ENCODE peak calls at places on chromosomes 13 and 19, in four cellular contexts. One of them, this sample, is unnamed.

GRCh38 chr19:18290250-18291018 is 9.0 kb upstream of the JUND start:
- DNase-seq in OCI-LY7: no peak
- DNase-seq in cardiac muscle cell: no peak
- DNase-seq in PC-9: no peak
- DNase-seq in this sample: no peak

GRCh38 chr19:51020988-51021651 is 1.6 kb upstream of the KLK10 start:
- DNase-seq in OCI-LY7: peak; percentile 40
- DNase-seq in cardiac muscle cell: peak; percentile 58
- DNase-seq in PC-9: peak; percentile 70
- DNase-seq in this sample: no peak

GRCh38 chr13:42274386-42275097 is 2.6 kb downstream of the AKAP11 start:
- DNase-seq in OCI-LY7: peak; percentile 12
- DNase-seq in cardiac muscle cell: no peak
- DNase-seq in PC-9: no peak
- DNase-seq in this sample: no peak

GRCh38 chr13:95100525-95101121 is 200.6 kb downstream of the ABCC4 start:
- DNase-seq in OCI-LY7: no peak
- DNase-seq in cardiac muscle cell: no peak
- DNase-seq in PC-9: peak; percentile 69
- DNase-seq in this sample: no peak

GRCh38 chr13:44874886-44875630 is 114.2 kb downstream of the NUFIP1 start:
- DNase-seq in OCI-LY7: no peak
- DNase-seq in cardiac muscle cell: peak; percentile 11
- DNase-seq in PC-9: no peak
- DNase-seq in this sample: no peak

GRCh38 chr19:14826006-14826405 is 9.0 kb downstream of the OR7A5 start:
- DNase-seq in OCI-LY7: no peak
- DNase-seq in cardiac muscle cell: no peak
- DNase-seq in PC-9: peak; percentile 62
- DNase-seq in this sample: no peak

GRCh38 chr19:3983936-3984583 is 1.2 kb downstream of the EEF2 start:
- DNase-seq in OCI-LY7: peak; percentile 81
- DNase-seq in cardiac muscle cell: no peak
- DNase-seq in PC-9: peak; percentile 34
- DNase-seq in this sample: no peak

GRCh38 chr13:78102121-78102677 is 183.6 kb upstream of the EDNRB start:
- DNase-seq in OCI-LY7: no peak
- DNase-seq in cardiac muscle cell: no peak
- DNase-seq in PC-9: no peak
- DNase-seq in this sample: peak; percentile 91

GRCh38 chr13:99310382-99311031 is 3.3 kb upstream of the GPR183 start:
- DNase-seq in OCI-LY7: no peak
- DNase-seq in cardiac muscle cell: no peak
- DNase-seq in PC-9: no peak
- DNase-seq in this sample: no peak

GRCh38 chr19:3725121-3725520 is 16.9 kb downstream of the TJP3 start:
- DNase-seq in OCI-LY7: no peak
- DNase-seq in cardiac muscle cell: no peak
- DNase-seq in PC-9: no peak
- DNase-seq in this sample: no peak

GRCh38 chr19:51986309-51987291 is at the start of gene ZNF350:
- DNase-seq in OCI-LY7: peak; percentile 94
- DNase-seq in cardiac muscle cell: peak; percentile 94
- DNase-seq in PC-9: peak; percentile 91
- DNase-seq in this sample: peak; percentile 89

GRCh38 chr13:46087481-46087880 is 17.4 kb downstream of the CPB2 start:
- DNase-seq in OCI-LY7: no peak
- DNase-seq in cardiac muscle cell: no peak
- DNase-seq in PC-9: no peak
- DNase-seq in this sample: no peak

GRCh38 chr19:47487551-47488515 is 3.8 kb upstream of the KPTN start:
- DNase-seq in OCI-LY7: peak; percentile 65
- DNase-seq in cardiac muscle cell: no peak
- DNase-seq in PC-9: no peak
- DNase-seq in this sample: no peak

GRCh38 chr19:21134934-21135366 is 6.9 kb upstream of the ZNF431 start:
- DNase-seq in OCI-LY7: no peak
- DNase-seq in cardiac muscle cell: no peak
- DNase-seq in PC-9: no peak
- DNase-seq in this sample: no peak

GRCh38 chr19:48295458-48295857 is 25.6 kb downstream of the ZNF114 start:
- DNase-seq in OCI-LY7: no peak
- DNase-seq in cardiac muscle cell: no peak
- DNase-seq in PC-9: no peak
- DNase-seq in this sample: no peak

GRCh38 chr13:59363950-59364349 is 799.8 kb downstream of the DIAPH3 start:
- DNase-seq in OCI-LY7: no peak
- DNase-seq in cardiac muscle cell: no peak
- DNase-seq in PC-9: no peak
- DNase-seq in this sample: no peak

GRCh38 chr13:25406377-25406776 is 34.6 kb downstream of the ATP8A2 start:
- DNase-seq in OCI-LY7: peak; percentile 4
- DNase-seq in cardiac muscle cell: no peak
- DNase-seq in PC-9: no peak
- DNase-seq in this sample: no peak

GRCh38 chr13:24626449-24626848 is 53.8 kb upstream of the ATP12A start:
- DNase-seq in OCI-LY7: no peak
- DNase-seq in cardiac muscle cell: no peak
- DNase-seq in PC-9: no peak
- DNase-seq in this sample: no peak

GRCh38 chr13:47859129-47859528 is 141.9 kb downstream of the SUCLA2 start:
- DNase-seq in OCI-LY7: no peak
- DNase-seq in cardiac muscle cell: no peak
- DNase-seq in PC-9: no peak
- DNase-seq in this sample: no peak

GRCh38 chr13:110559429-110559943 is 2.0 kb downstream of the RAB20 start:
- DNase-seq in OCI-LY7: no peak
- DNase-seq in cardiac muscle cell: peak; percentile 30
- DNase-seq in PC-9: peak; percentile 84
- DNase-seq in this sample: no peak
- H3K4me3 ChIP-seq in OCI-LY7: no peak overlapping the region
- H3K4me3 ChIP-seq in cardiac muscle cell: no peak overlapping the region
- H3K4me3 ChIP-seq in PC-9: peak overlapping the region; percentile 91
- H3K4me3 ChIP-seq in this sample: peak overlapping the region; percentile 76

DNA sequence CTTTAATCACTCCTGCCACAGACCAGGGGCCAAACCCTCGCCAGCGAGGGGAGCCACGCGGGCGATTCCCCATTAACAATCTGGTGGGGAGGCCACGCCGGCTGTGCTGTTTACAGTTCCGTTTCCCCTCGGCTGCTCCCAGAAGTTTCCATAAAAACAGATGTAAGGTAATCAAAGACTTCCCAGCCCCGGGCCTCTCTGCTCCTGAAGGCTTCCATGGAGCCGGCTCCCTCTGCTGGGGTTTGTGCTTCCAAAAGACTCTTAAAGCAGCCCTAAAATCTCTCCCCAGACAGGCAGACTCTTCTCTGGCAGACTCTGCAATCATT is 36.3 kb upstream of the CCNE1 start:
- DNase-seq in OCI-LY7: no peak
- DNase-seq in cardiac muscle cell: no peak
- DNase-seq in PC-9: no peak
- DNase-seq in this sample: no peak
- TF ChIP-seq CTCF in OCI-LY7: no peak
- TF ChIP-seq CTCF in cardiac muscle cell: no peak
- TF ChIP-seq CTCF in PC-9: no peak
- TF ChIP-seq CTCF in this sample: no peak

GRCh38 chr19:39445258-39446071 is at the start of gene SUPT5H:
- DNase-seq in OCI-LY7: peak; percentile 100
- DNase-seq in cardiac muscle cell: peak; percentile 98
- DNase-seq in PC-9: peak; percentile 94
- DNase-seq in this sample: peak; percentile 97
- H3K4me1 ChIP-seq in OCI-LY7: peaks cover 56% of the 10 kb centered on the region
- H3K4me1 ChIP-seq in cardiac muscle cell: peaks cover 4% of the 10 kb centered on the region
- H3K4me1 ChIP-seq in PC-9: peaks cover 30% of the 10 kb centered on the region
- H3K4me1 ChIP-seq in this sample: peaks cover 51% of the 10 kb centered on the region

GRCh38 chr19:33132021-33132420 is at the start of gene WDR88:
- DNase-seq in OCI-LY7: no peak
- DNase-seq in cardiac muscle cell: no peak
- DNase-seq in PC-9: no peak
- DNase-seq in this sample: no peak
- H3K4me3 ChIP-seq in OCI-LY7: no peak within 1 kb of the TSS
- H3K4me3 ChIP-seq in cardiac muscle cell: no peak within 1 kb of the TSS
- H3K4me3 ChIP-seq in PC-9: no peak within 1 kb of the TSS
- H3K4me3 ChIP-seq in this sample: no peak within 1 kb of the TSS

DNA sequence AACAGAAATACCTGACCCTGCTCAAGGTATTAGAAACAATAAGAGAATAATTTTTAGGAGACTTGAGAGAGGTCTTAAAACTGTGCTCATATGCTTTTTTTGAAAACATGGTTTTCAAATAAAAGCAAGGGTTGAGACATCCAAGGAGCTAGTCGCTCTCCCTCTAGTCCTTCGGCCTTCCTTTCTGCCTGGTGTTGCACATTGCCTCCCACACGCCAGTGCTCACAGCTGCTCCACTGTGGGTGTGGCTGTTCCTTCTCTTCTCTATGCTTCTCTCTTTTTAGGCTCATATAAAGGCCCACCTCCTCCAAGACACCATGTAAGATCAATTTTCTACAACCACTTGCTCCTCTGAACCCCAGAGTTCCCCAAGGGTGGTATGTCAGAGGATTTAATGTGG is 352.6 kb downstream of the ENOX1 start:
- DNase-seq in OCI-LY7: no peak
- DNase-seq in cardiac muscle cell: no peak
- DNase-seq in PC-9: no peak
- DNase-seq in this sample: no peak
- TF ChIP-seq CTCF in OCI-LY7: no peak
- TF ChIP-seq CTCF in cardiac muscle cell: no peak
- TF ChIP-seq CTCF in PC-9: no peak
- TF ChIP-seq CTCF in this sample: no peak

GRCh38 chr13:34038326-34039068 is 220.5 kb downstream of the RFC3 start:
- DNase-seq in OCI-LY7: peak; percentile 62
- DNase-seq in cardiac muscle cell: no peak
- DNase-seq in PC-9: no peak
- DNase-seq in this sample: no peak

GRCh38 chr13:34037636-34038325 is 219.8 kb downstream of the RFC3 start:
- DNase-seq in OCI-LY7: peak; percentile 47
- DNase-seq in cardiac muscle cell: no peak
- DNase-seq in PC-9: no peak
- DNase-seq in this sample: no peak

GRCh38 chr13:34034411-34034810 is 216.5 kb downstream of the RFC3 start:
- DNase-seq in OCI-LY7: no peak
- DNase-seq in cardiac muscle cell: no peak
- DNase-seq in PC-9: no peak
- DNase-seq in this sample: no peak

GRCh38 chr13:34035178-34035577 is 217.2 kb downstream of the RFC3 start:
- DNase-seq in OCI-LY7: no peak
- DNase-seq in cardiac muscle cell: no peak
- DNase-seq in PC-9: no peak
- DNase-seq in this sample: no peak

GRCh38 chr13:34035676-34036325 is 217.9 kb downstream of the RFC3 start:
- DNase-seq in OCI-LY7: no peak
- DNase-seq in cardiac muscle cell: no peak
- DNase-seq in PC-9: peak; percentile 41
- DNase-seq in this sample: no peak
- H3K4me1 ChIP-seq in OCI-LY7: peaks cover 28% of the 10 kb centered on the region
- H3K4me1 ChIP-seq in cardiac muscle cell: no peaks in the 10 kb centered on the region
- H3K4me1 ChIP-seq in PC-9: peaks cover 8% of the 10 kb centered on the region
- H3K4me1 ChIP-seq in this sample: no peaks in the 10 kb centered on the region

DNA sequence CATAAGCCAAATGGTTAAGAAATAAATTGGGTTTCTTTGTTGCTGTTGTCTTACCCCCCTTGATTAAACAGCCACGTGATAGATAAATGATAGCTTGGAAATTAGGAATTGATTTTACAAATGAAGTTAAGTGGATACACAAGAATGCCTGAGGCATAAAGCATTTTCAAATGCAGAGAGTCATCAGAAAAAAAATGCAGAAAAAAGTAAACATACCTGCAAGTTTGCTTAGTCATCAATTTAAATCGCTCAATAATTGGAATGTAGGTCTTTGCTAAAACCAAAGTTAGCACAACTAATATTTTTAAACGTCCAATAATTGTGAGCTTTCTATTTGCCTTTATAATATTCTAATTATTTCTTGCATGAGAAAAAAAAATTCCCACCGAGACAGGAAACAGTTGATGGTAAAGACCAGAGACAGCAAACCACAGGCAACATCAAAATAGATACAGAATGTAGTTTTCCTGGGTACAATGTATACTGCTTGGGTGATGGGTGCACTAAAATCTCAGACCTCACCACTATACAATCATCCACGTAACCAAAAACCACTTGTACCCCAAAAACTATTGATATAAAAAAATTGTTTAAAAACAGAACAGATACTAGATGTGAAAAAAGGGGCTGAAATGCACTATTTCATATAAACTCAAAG is 924.0 kb downstream of the PCDH9 start:
- DNase-seq in OCI-LY7: no peak
- DNase-seq in cardiac muscle cell: no peak
- DNase-seq in PC-9: no peak
- DNase-seq in this sample: no peak
- H3K4me3 ChIP-seq in OCI-LY7: peak overlapping the region; percentile 21
- H3K4me3 ChIP-seq in cardiac muscle cell: no peak overlapping the region
- H3K4me3 ChIP-seq in PC-9: no peak overlapping the region
- H3K4me3 ChIP-seq in this sample: no peak overlapping the region

DNA sequence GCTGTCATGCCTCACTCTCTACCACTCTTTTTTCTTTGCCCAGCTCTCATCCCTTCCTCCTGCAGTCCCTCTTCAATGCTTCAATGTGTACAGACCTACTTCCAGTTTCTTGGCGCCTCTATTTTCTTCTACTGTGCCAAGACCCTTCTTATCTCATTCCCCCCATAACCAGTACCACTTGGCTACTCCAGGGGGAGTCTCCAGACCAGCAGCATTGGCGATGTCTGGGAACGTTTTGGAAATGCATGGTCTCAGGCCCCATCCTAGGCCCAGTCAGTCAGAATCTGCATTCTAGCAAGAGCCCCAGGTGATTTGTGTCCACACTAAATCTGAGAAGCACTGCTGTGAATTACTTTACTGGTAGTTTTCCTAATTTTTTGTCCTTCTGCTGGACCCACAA is 198.2 kb downstream of the SLC7A1 start:
- DNase-seq in OCI-LY7: no peak
- DNase-seq in cardiac muscle cell: no peak
- DNase-seq in PC-9: no peak
- DNase-seq in this sample: no peak
- TF ChIP-seq CTCF in OCI-LY7: no peak
- TF ChIP-seq CTCF in cardiac muscle cell: no peak
- TF ChIP-seq CTCF in PC-9: no peak
- TF ChIP-seq CTCF in this sample: no peak